ENCODE peak calls at places on chromosomes 4 and X, in four cellular contexts. One of them, this sample, is unnamed.

GRCh38 chr4:102388636-102389035 is 43.4 kb upstream of the SLC39A8 start:
- DNase-seq in non-pigmented ciliary epithelial cell: no peak
- DNase-seq in stimulated activated CD4-positive, alpha-beta T cell treated with anti-CD3 and anti-CD28 coated beads, Interleukin-1b, Interleukin-23, amount 100 ng/mL, for 24 hours: no peak
- DNase-seq in NCI-H460: no peak
- DNase-seq in this sample: no peak

GRCh38 chr4:31021008-31021407 is 300.8 kb downstream of the PCDH7 start:
- DNase-seq in non-pigmented ciliary epithelial cell: no peak
- DNase-seq in stimulated activated CD4-positive, alpha-beta T cell treated with anti-CD3 and anti-CD28 coated beads, Interleukin-1b, Interleukin-23, amount 100 ng/mL, for 24 hours: no peak
- DNase-seq in NCI-H460: no peak
- DNase-seq in this sample: no peak

GRCh38 chr4:114780205-114780604 is 181.6 kb downstream of the UGT8 start:
- DNase-seq in non-pigmented ciliary epithelial cell: no peak
- DNase-seq in stimulated activated CD4-positive, alpha-beta T cell treated with anti-CD3 and anti-CD28 coated beads, Interleukin-1b, Interleukin-23, amount 100 ng/mL, for 24 hours: no peak
- DNase-seq in NCI-H460: peak; percentile 20
- DNase-seq in this sample: peak; percentile 9

GRCh38 chr4:38782452-38783108 is at the start of gene TLR10:
- DNase-seq in non-pigmented ciliary epithelial cell: no peak
- DNase-seq in stimulated activated CD4-positive, alpha-beta T cell treated with anti-CD3 and anti-CD28 coated beads, Interleukin-1b, Interleukin-23, amount 100 ng/mL, for 24 hours: no peak
- DNase-seq in NCI-H460: peak; percentile 15
- DNase-seq in this sample: peak; percentile 64

GRCh38 chr4:90950385-90950841 is 823.2 kb downstream of the CCSER1 start:
- DNase-seq in non-pigmented ciliary epithelial cell: peak; percentile 1
- DNase-seq in stimulated activated CD4-positive, alpha-beta T cell treated with anti-CD3 and anti-CD28 coated beads, Interleukin-1b, Interleukin-23, amount 100 ng/mL, for 24 hours: no peak
- DNase-seq in NCI-H460: no peak
- DNase-seq in this sample: peak; percentile 1

GRCh38 chrX:148649145-148649645 is 148.8 kb downstream of the AFF2 start:
- DNase-seq in non-pigmented ciliary epithelial cell: no peak
- DNase-seq in stimulated activated CD4-positive, alpha-beta T cell treated with anti-CD3 and anti-CD28 coated beads, Interleukin-1b, Interleukin-23, amount 100 ng/mL, for 24 hours: no peak
- DNase-seq in NCI-H460: no peak
- DNase-seq in this sample: no peak

GRCh38 chrX:10514891-10515290 is 105.5 kb downstream of the MID1 start:
- DNase-seq in non-pigmented ciliary epithelial cell: no peak
- DNase-seq in stimulated activated CD4-positive, alpha-beta T cell treated with anti-CD3 and anti-CD28 coated beads, Interleukin-1b, Interleukin-23, amount 100 ng/mL, for 24 hours: no peak
- DNase-seq in NCI-H460: no peak
- DNase-seq in this sample: peak; percentile 48

GRCh38 chrX:7074908-7075204 is 72.7 kb upstream of the STS start:
- DNase-seq in non-pigmented ciliary epithelial cell: no peak
- DNase-seq in stimulated activated CD4-positive, alpha-beta T cell treated with anti-CD3 and anti-CD28 coated beads, Interleukin-1b, Interleukin-23, amount 100 ng/mL, for 24 hours: no peak
- DNase-seq in NCI-H460: no peak
- DNase-seq in this sample: no peak

GRCh38 chrX:111318901-111319300 is 48.6 kb upstream of the CAPN6 start:
- DNase-seq in non-pigmented ciliary epithelial cell: no peak
- DNase-seq in stimulated activated CD4-positive, alpha-beta T cell treated with anti-CD3 and anti-CD28 coated beads, Interleukin-1b, Interleukin-23, amount 100 ng/mL, for 24 hours: no peak
- DNase-seq in NCI-H460: no peak
- DNase-seq in this sample: no peak

GRCh38 chrX:73876897-73877296 is 313.9 kb downstream of the CHIC1 start:
- DNase-seq in non-pigmented ciliary epithelial cell: no peak
- DNase-seq in stimulated activated CD4-positive, alpha-beta T cell treated with anti-CD3 and anti-CD28 coated beads, Interleukin-1b, Interleukin-23, amount 100 ng/mL, for 24 hours: no peak
- DNase-seq in NCI-H460: no peak
- DNase-seq in this sample: no peak

GRCh38 chrX:56733459-56734046 is 4.5 kb downstream of the NBDY start:
- DNase-seq in non-pigmented ciliary epithelial cell: no peak
- DNase-seq in stimulated activated CD4-positive, alpha-beta T cell treated with anti-CD3 and anti-CD28 coated beads, Interleukin-1b, Interleukin-23, amount 100 ng/mL, for 24 hours: peak; percentile 39
- DNase-seq in NCI-H460: peak; percentile 61
- DNase-seq in this sample: peak; percentile 51

GRCh38 chrX:154020500-154021115 is 906 bp upstream of the IRAK1 start:
- DNase-seq in non-pigmented ciliary epithelial cell: no peak
- DNase-seq in stimulated activated CD4-positive, alpha-beta T cell treated with anti-CD3 and anti-CD28 coated beads, Interleukin-1b, Interleukin-23, amount 100 ng/mL, for 24 hours: no peak
- DNase-seq in NCI-H460: no peak
- DNase-seq in this sample: no peak

GRCh38 chrX:48086119-48086518 is 14.7 kb upstream of the ZNF630 start:
- DNase-seq in non-pigmented ciliary epithelial cell: no peak
- DNase-seq in stimulated activated CD4-positive, alpha-beta T cell treated with anti-CD3 and anti-CD28 coated beads, Interleukin-1b, Interleukin-23, amount 100 ng/mL, for 24 hours: no peak
- DNase-seq in NCI-H460: no peak
- DNase-seq in this sample: peak; percentile 45

GRCh38 chr4:114052227-114052626 is 72.8 kb upstream of the ARSJ start:
- DNase-seq in non-pigmented ciliary epithelial cell: no peak
- DNase-seq in stimulated activated CD4-positive, alpha-beta T cell treated with anti-CD3 and anti-CD28 coated beads, Interleukin-1b, Interleukin-23, amount 100 ng/mL, for 24 hours: no peak
- DNase-seq in NCI-H460: no peak
- DNase-seq in this sample: no peak

GRCh38 chr4:122842984-122843531 is 16.4 kb downstream of the FGF2 start:
- DNase-seq in non-pigmented ciliary epithelial cell: no peak
- DNase-seq in stimulated activated CD4-positive, alpha-beta T cell treated with anti-CD3 and anti-CD28 coated beads, Interleukin-1b, Interleukin-23, amount 100 ng/mL, for 24 hours: no peak
- DNase-seq in NCI-H460: no peak
- DNase-seq in this sample: no peak

GRCh38 chr4:134777626-134778025 is 576.0 kb upstream of the PABPC4L start:
- DNase-seq in non-pigmented ciliary epithelial cell: no peak
- DNase-seq in stimulated activated CD4-positive, alpha-beta T cell treated with anti-CD3 and anti-CD28 coated beads, Interleukin-1b, Interleukin-23, amount 100 ng/mL, for 24 hours: no peak
- DNase-seq in NCI-H460: no peak
- DNase-seq in this sample: peak; percentile 49

GRCh38 chrX:30504309-30504708 is 73.3 kb downstream of the TASL start:
- DNase-seq in non-pigmented ciliary epithelial cell: no peak
- DNase-seq in stimulated activated CD4-positive, alpha-beta T cell treated with anti-CD3 and anti-CD28 coated beads, Interleukin-1b, Interleukin-23, amount 100 ng/mL, for 24 hours: no peak
- DNase-seq in NCI-H460: peak; percentile 33
- DNase-seq in this sample: peak; percentile 54

GRCh38 chr4:100188829-100189228 is 1.4 kb downstream of the DDIT4L start:
- DNase-seq in non-pigmented ciliary epithelial cell: no peak
- DNase-seq in stimulated activated CD4-positive, alpha-beta T cell treated with anti-CD3 and anti-CD28 coated beads, Interleukin-1b, Interleukin-23, amount 100 ng/mL, for 24 hours: no peak
- DNase-seq in NCI-H460: no peak
- DNase-seq in this sample: peak; percentile 32

GRCh38 chrX:3713225-3713936 is at the start of gene PRKX:
- DNase-seq in non-pigmented ciliary epithelial cell: no peak
- DNase-seq in stimulated activated CD4-positive, alpha-beta T cell treated with anti-CD3 and anti-CD28 coated beads, Interleukin-1b, Interleukin-23, amount 100 ng/mL, for 24 hours: peak; percentile 28
- DNase-seq in NCI-H460: peak; percentile 39
- DNase-seq in this sample: peak; percentile 81

GRCh38 chrX:44244008-44244407 is 99.5 kb downstream of the EFHC2 start:
- DNase-seq in non-pigmented ciliary epithelial cell: no peak
- DNase-seq in stimulated activated CD4-positive, alpha-beta T cell treated with anti-CD3 and anti-CD28 coated beads, Interleukin-1b, Interleukin-23, amount 100 ng/mL, for 24 hours: no peak
- DNase-seq in NCI-H460: peak; percentile 3
- DNase-seq in this sample: peak; percentile 3

GRCh38 chrX:76253432-76253831 is 80.6 kb downstream of the PBDC1 start:
- DNase-seq in non-pigmented ciliary epithelial cell: peak; percentile 1
- DNase-seq in stimulated activated CD4-positive, alpha-beta T cell treated with anti-CD3 and anti-CD28 coated beads, Interleukin-1b, Interleukin-23, amount 100 ng/mL, for 24 hours: no peak
- DNase-seq in NCI-H460: peak; percentile 48
- DNase-seq in this sample: peak; percentile 53

GRCh38 chrX:46642145-46642544 is 68.6 kb downstream of the CHST7 start:
- DNase-seq in non-pigmented ciliary epithelial cell: no peak
- DNase-seq in stimulated activated CD4-positive, alpha-beta T cell treated with anti-CD3 and anti-CD28 coated beads, Interleukin-1b, Interleukin-23, amount 100 ng/mL, for 24 hours: no peak
- DNase-seq in NCI-H460: peak; percentile 21
- DNase-seq in this sample: peak; percentile 62

GRCh38 chrX:43862434-43862833 is 19.8 kb downstream of the MAOB start:
- DNase-seq in non-pigmented ciliary epithelial cell: no peak
- DNase-seq in stimulated activated CD4-positive, alpha-beta T cell treated with anti-CD3 and anti-CD28 coated beads, Interleukin-1b, Interleukin-23, amount 100 ng/mL, for 24 hours: no peak
- DNase-seq in NCI-H460: no peak
- DNase-seq in this sample: no peak

GRCh38 chr4:98510757-98511517 is 147.5 kb downstream of the TSPAN5 start:
- DNase-seq in non-pigmented ciliary epithelial cell: peak; percentile 71
- DNase-seq in stimulated activated CD4-positive, alpha-beta T cell treated with anti-CD3 and anti-CD28 coated beads, Interleukin-1b, Interleukin-23, amount 100 ng/mL, for 24 hours: no peak
- DNase-seq in NCI-H460: no peak
- DNase-seq in this sample: no peak

GRCh38 chrX:153608821-153609220 is 9.9 kb upstream of the CCNQ start:
- DNase-seq in non-pigmented ciliary epithelial cell: no peak
- DNase-seq in stimulated activated CD4-positive, alpha-beta T cell treated with anti-CD3 and anti-CD28 coated beads, Interleukin-1b, Interleukin-23, amount 100 ng/mL, for 24 hours: no peak
- DNase-seq in NCI-H460: no peak
- DNase-seq in this sample: peak; percentile 18

GRCh38 chrX:85922821-85923220 is 124.5 kb downstream of the CHM start:
- DNase-seq in non-pigmented ciliary epithelial cell: peak; percentile 22
- DNase-seq in stimulated activated CD4-positive, alpha-beta T cell treated with anti-CD3 and anti-CD28 coated beads, Interleukin-1b, Interleukin-23, amount 100 ng/mL, for 24 hours: no peak
- DNase-seq in NCI-H460: no peak
- DNase-seq in this sample: no peak

GRCh38 chr4:138162259-138162658 is 79.9 kb downstream of the SLC7A11 start:
- DNase-seq in non-pigmented ciliary epithelial cell: no peak
- DNase-seq in stimulated activated CD4-positive, alpha-beta T cell treated with anti-CD3 and anti-CD28 coated beads, Interleukin-1b, Interleukin-23, amount 100 ng/mL, for 24 hours: no peak
- DNase-seq in NCI-H460: no peak
- DNase-seq in this sample: no peak

GRCh38 chrX:148629435-148629834 is 129.0 kb downstream of the AFF2 start:
- DNase-seq in non-pigmented ciliary epithelial cell: no peak
- DNase-seq in stimulated activated CD4-positive, alpha-beta T cell treated with anti-CD3 and anti-CD28 coated beads, Interleukin-1b, Interleukin-23, amount 100 ng/mL, for 24 hours: no peak
- DNase-seq in NCI-H460: no peak
- DNase-seq in this sample: no peak

GRCh38 chr4:187993827-187994226 is 1.7 kb upstream of the ZFP42 start:
- DNase-seq in non-pigmented ciliary epithelial cell: no peak
- DNase-seq in stimulated activated CD4-positive, alpha-beta T cell treated with anti-CD3 and anti-CD28 coated beads, Interleukin-1b, Interleukin-23, amount 100 ng/mL, for 24 hours: no peak
- DNase-seq in NCI-H460: no peak
- DNase-seq in this sample: peak; percentile 6

GRCh38 chrX:155216940-155217450 is 735 bp downstream of the VBP1 start:
- DNase-seq in non-pigmented ciliary epithelial cell: no peak
- DNase-seq in stimulated activated CD4-positive, alpha-beta T cell treated with anti-CD3 and anti-CD28 coated beads, Interleukin-1b, Interleukin-23, amount 100 ng/mL, for 24 hours: no peak
- DNase-seq in NCI-H460: no peak
- DNase-seq in this sample: peak; percentile 16

GRCh38 chrX:102899940-102900916 is 36.8 kb upstream of the RAB40AL start:
- DNase-seq in non-pigmented ciliary epithelial cell: peak; percentile 24
- DNase-seq in stimulated activated CD4-positive, alpha-beta T cell treated with anti-CD3 and anti-CD28 coated beads, Interleukin-1b, Interleukin-23, amount 100 ng/mL, for 24 hours: peak; percentile 39
- DNase-seq in NCI-H460: peak; percentile 63
- DNase-seq in this sample: peak; percentile 74

GRCh38 chr4:52824603-52825310 is 37.4 kb upstream of the RASL11B start:
- DNase-seq in non-pigmented ciliary epithelial cell: peak; percentile 69
- DNase-seq in stimulated activated CD4-positive, alpha-beta T cell treated with anti-CD3 and anti-CD28 coated beads, Interleukin-1b, Interleukin-23, amount 100 ng/mL, for 24 hours: no peak
- DNase-seq in NCI-H460: no peak
- DNase-seq in this sample: peak; percentile 94

GRCh38 chr4:83548151-83548905 is 12.4 kb downstream of the GPAT3 start:
- DNase-seq in non-pigmented ciliary epithelial cell: peak; percentile 87
- DNase-seq in stimulated activated CD4-positive, alpha-beta T cell treated with anti-CD3 and anti-CD28 coated beads, Interleukin-1b, Interleukin-23, amount 100 ng/mL, for 24 hours: peak; percentile 26
- DNase-seq in NCI-H460: peak; percentile 92
- DNase-seq in this sample: peak; percentile 93

GRCh38 chr4:20603671-20604313 is 96.5 kb upstream of the PACRGL start:
- DNase-seq in non-pigmented ciliary epithelial cell: no peak
- DNase-seq in stimulated activated CD4-positive, alpha-beta T cell treated with anti-CD3 and anti-CD28 coated beads, Interleukin-1b, Interleukin-23, amount 100 ng/mL, for 24 hours: no peak
- DNase-seq in NCI-H460: no peak
- DNase-seq in this sample: no peak

GRCh38 chrX:35711281-35711680 is 86.9 kb upstream of the MAGEB16 start:
- DNase-seq in non-pigmented ciliary epithelial cell: peak; percentile 67
- DNase-seq in stimulated activated CD4-positive, alpha-beta T cell treated with anti-CD3 and anti-CD28 coated beads, Interleukin-1b, Interleukin-23, amount 100 ng/mL, for 24 hours: no peak
- DNase-seq in NCI-H460: no peak
- DNase-seq in this sample: no peak

GRCh38 chrX:96685205-96686099 is 810 bp downstream of the DIAPH2 start:
- DNase-seq in non-pigmented ciliary epithelial cell: no peak
- DNase-seq in stimulated activated CD4-positive, alpha-beta T cell treated with anti-CD3 and anti-CD28 coated beads, Interleukin-1b, Interleukin-23, amount 100 ng/mL, for 24 hours: no peak
- DNase-seq in NCI-H460: peak; percentile 31
- DNase-seq in this sample: peak; percentile 32

GRCh38 chr4:54813674-54814073 is 155.9 kb downstream of the KIT start:
- DNase-seq in non-pigmented ciliary epithelial cell: no peak
- DNase-seq in stimulated activated CD4-positive, alpha-beta T cell treated with anti-CD3 and anti-CD28 coated beads, Interleukin-1b, Interleukin-23, amount 100 ng/mL, for 24 hours: no peak
- DNase-seq in NCI-H460: no peak
- DNase-seq in this sample: no peak

GRCh38 chr4:141329174-141329569 is 108.5 kb downstream of the ZNF330 start:
- DNase-seq in non-pigmented ciliary epithelial cell: no peak
- DNase-seq in stimulated activated CD4-positive, alpha-beta T cell treated with anti-CD3 and anti-CD28 coated beads, Interleukin-1b, Interleukin-23, amount 100 ng/mL, for 24 hours: no peak
- DNase-seq in NCI-H460: peak; percentile 63
- DNase-seq in this sample: peak; percentile 54

GRCh38 chrX:44935640-44936039 is 62.7 kb downstream of the KDM6A start:
- DNase-seq in non-pigmented ciliary epithelial cell: no peak
- DNase-seq in stimulated activated CD4-positive, alpha-beta T cell treated with anti-CD3 and anti-CD28 coated beads, Interleukin-1b, Interleukin-23, amount 100 ng/mL, for 24 hours: no peak
- DNase-seq in NCI-H460: no peak
- DNase-seq in this sample: no peak

GRCh38 chrX:16785247-16786138 is 773 bp upstream of the TXLNG start:
- DNase-seq in non-pigmented ciliary epithelial cell: no peak
- DNase-seq in stimulated activated CD4-positive, alpha-beta T cell treated with anti-CD3 and anti-CD28 coated beads, Interleukin-1b, Interleukin-23, amount 100 ng/mL, for 24 hours: no peak
- DNase-seq in NCI-H460: no peak
- DNase-seq in this sample: no peak